ENCODE peak calls at places on chromosomes 6 and 20, in five cellular contexts. T is upper lobe of left lung, M is K562, A is sigmoid colon, V is H1. D is an unnamed sample. For H3K4me1, the result is how much of the 10 kb centered on the place peaks cover.

GRCh38 chr6:131682427-131682826 is 18.8 kb downstream of the OR2A4 start:
- DNase-seq in T (no peak), M (no peak), A (no peak), V (no peak), D (no peak)

GRCh38 chr20:24685736-24686135 is 216.3 kb downstream of the SYNDIG1 start:
- DNase-seq in T (no peak), M (no peak), A (peak), V (no peak), D (peak)

GRCh38 chr6:35240838-35241801 is 18.4 kb upstream of the ZNF76 start:
- DNase-seq in T (peak), M (peak), A (peak), V (peak), D (peak)

GRCh38 chr20:60057866-60058807 is 99.9 kb downstream of the CDH26 start:
- DNase-seq in T (peak), M (peak), A (peak), V (peak), D (peak)

GRCh38 chr6:111207141-111207858 is 120.0 kb downstream of the SLC16A10 start:
- DNase-seq in T (no peak), M (no peak), A (no peak), V (no peak), D (no peak)

GRCh38 chr6:77796824-77797809 is 144.3 kb downstream of the MEI4 start:
- DNase-seq in T (no peak), M (no peak), A (no peak), V (no peak), D (no peak)

GRCh38 chr20:62523473-62524203 is 47.8 kb upstream of the GATA5 start:
- DNase-seq in T (no peak), M (peak), A (no peak), V (no peak), D (no peak)

GRCh38 chr6:1987640-1988039 is 257.8 kb downstream of the GMDS start:
- DNase-seq in T (no peak), M (no peak), A (no peak), V (no peak), D (no peak)

GRCh38 chr6:14113951-14114350 is 3.6 kb upstream of the CD83 start:
- DNase-seq in T (no peak), M (no peak), A (no peak), V (no peak), D (no peak)

GRCh38 chr6:161870236-161870901 is 596.5 kb upstream of the AGPAT4 start:
- DNase-seq in T (no peak), M (no peak), A (no peak), V (no peak), D (no peak)

GRCh38 chr6:80872194-80872950 is 765.9 kb downstream of the BCKDHB start:
- DNase-seq in T (no peak), M (no peak), A (no peak), V (no peak), D (no peak)

GRCh38 chr6:160042014-160042773 is 73.3 kb downstream of the IGF2R start:
- DNase-seq in T (no peak), M (no peak), A (no peak), V (no peak), D (no peak)

GRCh38 chr6:27479319-27480182 is 6.6 kb upstream of the ZNF184 start:
- DNase-seq in T (peak), M (peak), A (peak), V (peak), D (peak)

GRCh38 chr6:77740380-77740779 is 87.5 kb downstream of the MEI4 start:
- DNase-seq in T (no peak), M (peak), A (no peak), V (no peak), D (no peak)

GRCh38 chr6:169868458-169868857 is 117.0 kb downstream of the ERMARD start:
- DNase-seq in T (peak), M (no peak), A (peak), V (peak), D (peak)

GRCh38 chr6:137637161-137637560 is 143.0 kb upstream of the OLIG3 start:
- DNase-seq in T (peak), M (no peak), A (no peak), V (no peak), D (no peak)

GRCh38 chr6:10441655-10442009 is 26.8 kb upstream of the TFAP2A start:
- DNase-seq in T (no peak), M (no peak), A (no peak), V (no peak), D (no peak)
- H3K4me3 ChIP-seq in T (no peak), M (no peak), A (no peak), V (no peak), D (no peak)

GRCh38 chr6:43246301-43247114 is 3.2 kb downstream of the TTBK1 start:
- DNase-seq in T (peak), M (peak), A (peak), V (peak), D (peak)
- TF ChIP-seq POLR2AphosphoS5 in T (no peak), M (no peak), A (no peak), V (peak), D (no peak)

GRCh38 chr6:5088780-5089179 is 3.6 kb downstream of the PPP1R3G start:
- DNase-seq in T (no peak), M (no peak), A (no peak), V (no peak), D (no peak)
- H3K4me1 ChIP-seq in T (under half), M (under half), A (under half), V (under half), D (half or more)

GRCh38 chr6:87065117-87065516 is 29.8 kb downstream of the CGA start:
- DNase-seq in T (no peak), M (no peak), A (no peak), V (no peak), D (no peak)
- H3K4me3 ChIP-seq in T (no peak), M (no peak), A (no peak), V (no peak), D (no peak)

D was measured in spleen.